ENCODE peak calls at places on chromosomes 7 and 10, in nine cellular contexts. One of them, this sample, is unnamed.
A peak's percentile ranks its signal among the peaks of the same experiment; 100 is the strongest.

GRCh38 chr7:114086906-114087651 is 168.3 kb upstream of the PPP1R3A start:
- DNase-seq in epithelial cell of proximal tubule: peak; percentile 26
- DNase-seq in heart left ventricle: peak; percentile 24
- DNase-seq in IMR-90: peak; percentile 19
- DNase-seq in DND-41: no peak
- DNase-seq in fibroblast of mammary gland: peak; percentile 38
- DNase-seq in HCT116: no peak
- DNase-seq in GM23338: peak; percentile 52
- DNase-seq in WERI-Rb-1: peak; percentile 21
- DNase-seq in this sample: peak; percentile 27

GRCh38 chr10:125161570-125162139 is 1.3 kb upstream of the CTBP2 start:
- DNase-seq in heart left ventricle: peak; percentile 39
- DNase-seq in GM23338: no peak
- DNase-seq in HCT116: no peak
- DNase-seq in epithelial cell of proximal tubule: no peak
- DNase-seq in WERI-Rb-1: no peak
- DNase-seq in DND-41: no peak
- DNase-seq in fibroblast of mammary gland: peak; percentile 59
- DNase-seq in IMR-90: peak; percentile 61
- DNase-seq in this sample: peak; percentile 63

GRCh38 chr7:24981544-24981951 is 1.6 kb upstream of the OSBPL3 start:
- DNase-seq in fibroblast of mammary gland: peak; percentile 69
- DNase-seq in HCT116: no peak
- DNase-seq in DND-41: peak; percentile 45
- DNase-seq in WERI-Rb-1: peak; percentile 81
- DNase-seq in IMR-90: peak; percentile 67
- DNase-seq in epithelial cell of proximal tubule: no peak
- DNase-seq in GM23338: peak; percentile 50
- DNase-seq in heart left ventricle: peak; percentile 72
- DNase-seq in this sample: peak; percentile 78

GRCh38 chr7:27251513-27252306 is 9.1 kb downstream of the EVX1 start:
- DNase-seq in epithelial cell of proximal tubule: no peak
- DNase-seq in IMR-90: no peak
- DNase-seq in heart left ventricle: no peak
- DNase-seq in HCT116: no peak
- DNase-seq in DND-41: no peak
- DNase-seq in GM23338: peak; percentile 56
- DNase-seq in fibroblast of mammary gland: no peak
- DNase-seq in WERI-Rb-1: no peak
- DNase-seq in this sample: no peak

GRCh38 chr7:43954524-43955228 is 28.4 kb downstream of the UBE2D4 start:
- DNase-seq in DND-41: peak; percentile 38
- DNase-seq in fibroblast of mammary gland: peak; percentile 71
- DNase-seq in heart left ventricle: no peak
- DNase-seq in HCT116: peak; percentile 34
- DNase-seq in GM23338: peak; percentile 79
- DNase-seq in IMR-90: peak; percentile 75
- DNase-seq in epithelial cell of proximal tubule: peak; percentile 12
- DNase-seq in WERI-Rb-1: peak; percentile 75
- DNase-seq in this sample: peak; percentile 62

GRCh38 chr10:16520900-16521299 is 779 bp downstream of the C1QL3 start:
- DNase-seq in WERI-Rb-1: peak; percentile 26
- DNase-seq in IMR-90: peak; percentile 12
- DNase-seq in GM23338: peak; percentile 65
- DNase-seq in DND-41: no peak
- DNase-seq in epithelial cell of proximal tubule: no peak
- DNase-seq in heart left ventricle: peak; percentile 31
- DNase-seq in HCT116: no peak
- DNase-seq in fibroblast of mammary gland: peak; percentile 31
- DNase-seq in this sample: peak; percentile 19

GRCh38 chr7:46583606-46584005 is 662.5 kb upstream of the IGFBP3 start:
- DNase-seq in GM23338: no peak
- DNase-seq in WERI-Rb-1: no peak
- DNase-seq in IMR-90: no peak
- DNase-seq in HCT116: no peak
- DNase-seq in DND-41: no peak
- DNase-seq in epithelial cell of proximal tubule: no peak
- DNase-seq in heart left ventricle: no peak
- DNase-seq in fibroblast of mammary gland: peak; percentile 81
- DNase-seq in this sample: peak; percentile 70

GRCh38 chr10:31004611-31005193 is 27.0 kb downstream of the ZNF438 start:
- DNase-seq in fibroblast of mammary gland: peak; percentile 88
- DNase-seq in HCT116: no peak
- DNase-seq in IMR-90: peak; percentile 90
- DNase-seq in WERI-Rb-1: no peak
- DNase-seq in epithelial cell of proximal tubule: no peak
- DNase-seq in heart left ventricle: no peak
- DNase-seq in DND-41: no peak
- DNase-seq in GM23338: no peak
- DNase-seq in this sample: peak; percentile 74

GRCh38 chr10:73218466-73219191 is 28.4 kb downstream of the DNAJC9 start:
- DNase-seq in DND-41: no peak
- DNase-seq in GM23338: peak; percentile 52
- DNase-seq in fibroblast of mammary gland: peak; percentile 39
- DNase-seq in IMR-90: peak; percentile 28
- DNase-seq in epithelial cell of proximal tubule: no peak
- DNase-seq in heart left ventricle: no peak
- DNase-seq in WERI-Rb-1: no peak
- DNase-seq in HCT116: peak; percentile 19
- DNase-seq in this sample: peak; percentile 39

GRCh38 chr10:132994371-132994796 is 52.0 kb upstream of the CFAP46 start:
- DNase-seq in fibroblast of mammary gland: no peak
- DNase-seq in WERI-Rb-1: no peak
- DNase-seq in epithelial cell of proximal tubule: no peak
- DNase-seq in DND-41: no peak
- DNase-seq in IMR-90: peak; percentile 8
- DNase-seq in heart left ventricle: no peak
- DNase-seq in GM23338: no peak
- DNase-seq in HCT116: no peak
- DNase-seq in this sample: no peak

GRCh38 chr7:125563964-125564529 is 634.4 kb upstream of the POT1 start:
- DNase-seq in heart left ventricle: no peak
- DNase-seq in HCT116: no peak
- DNase-seq in epithelial cell of proximal tubule: no peak
- DNase-seq in fibroblast of mammary gland: no peak
- DNase-seq in GM23338: peak; percentile 30
- DNase-seq in DND-41: no peak
- DNase-seq in WERI-Rb-1: no peak
- DNase-seq in IMR-90: no peak
- DNase-seq in this sample: no peak

GRCh38 chr7:50588937-50589336 is 23.7 kb upstream of the DDC start:
- DNase-seq in epithelial cell of proximal tubule: no peak
- DNase-seq in DND-41: no peak
- DNase-seq in HCT116: no peak
- DNase-seq in WERI-Rb-1: no peak
- DNase-seq in heart left ventricle: no peak
- DNase-seq in IMR-90: no peak
- DNase-seq in GM23338: peak; percentile 75
- DNase-seq in fibroblast of mammary gland: no peak
- DNase-seq in this sample: no peak
- TF ChIP-seq CTCF in epithelial cell of proximal tubule: peak; percentile 22
- TF ChIP-seq CTCF in DND-41: peak; percentile 31
- TF ChIP-seq CTCF in HCT116: peak; percentile 54
- TF ChIP-seq CTCF in WERI-Rb-1: peak; percentile 41
- TF ChIP-seq CTCF in heart left ventricle: no peak
- TF ChIP-seq CTCF in IMR-90: no peak
- TF ChIP-seq CTCF in GM23338: peak; percentile 56
- TF ChIP-seq CTCF in fibroblast of mammary gland: peak; percentile 23
- TF ChIP-seq CTCF in this sample: peak; percentile 18

GRCh38 chr7:86116-86515 is 106.3 kb upstream of the FAM20C start:
- DNase-seq in GM23338: no peak
- DNase-seq in heart left ventricle: no peak
- DNase-seq in IMR-90: no peak
- DNase-seq in fibroblast of mammary gland: no peak
- DNase-seq in WERI-Rb-1: no peak
- DNase-seq in DND-41: no peak
- DNase-seq in epithelial cell of proximal tubule: no peak
- DNase-seq in HCT116: no peak
- DNase-seq in this sample: no peak
- H3K4me3 ChIP-seq in GM23338: no peak overlapping the region
- H3K4me3 ChIP-seq in heart left ventricle: no peak overlapping the region
- H3K4me3 ChIP-seq in IMR-90: no peak overlapping the region
- H3K4me3 ChIP-seq in fibroblast of mammary gland: no peak overlapping the region
- H3K4me3 ChIP-seq in WERI-Rb-1: no peak overlapping the region
- H3K4me3 ChIP-seq in DND-41: no peak overlapping the region
- H3K4me3 ChIP-seq in epithelial cell of proximal tubule: no peak overlapping the region
- H3K4me3 ChIP-seq in HCT116: no peak overlapping the region
- H3K4me3 ChIP-seq in this sample: no peak overlapping the region

GRCh38 chr7:33674804-33675411 is 230.4 kb upstream of the BMPER start:
- DNase-seq in epithelial cell of proximal tubule: no peak
- DNase-seq in WERI-Rb-1: no peak
- DNase-seq in HCT116: no peak
- DNase-seq in IMR-90: no peak
- DNase-seq in GM23338: peak; percentile 50
- DNase-seq in fibroblast of mammary gland: no peak
- DNase-seq in heart left ventricle: no peak
- DNase-seq in DND-41: no peak
- DNase-seq in this sample: no peak

GRCh38 chr7:33671521-33672262 is 233.6 kb upstream of the BMPER start:
- DNase-seq in DND-41: no peak
- DNase-seq in WERI-Rb-1: no peak
- DNase-seq in fibroblast of mammary gland: no peak
- DNase-seq in epithelial cell of proximal tubule: peak; percentile 4
- DNase-seq in IMR-90: no peak
- DNase-seq in GM23338: no peak
- DNase-seq in HCT116: no peak
- DNase-seq in heart left ventricle: no peak
- DNase-seq in this sample: peak; percentile 8

GRCh38 chr7:33677556-33677955 is 227.8 kb upstream of the BMPER start:
- DNase-seq in WERI-Rb-1: no peak
- DNase-seq in DND-41: no peak
- DNase-seq in epithelial cell of proximal tubule: no peak
- DNase-seq in fibroblast of mammary gland: peak; percentile 82
- DNase-seq in HCT116: no peak
- DNase-seq in IMR-90: peak; percentile 20
- DNase-seq in GM23338: no peak
- DNase-seq in heart left ventricle: no peak
- DNase-seq in this sample: peak; percentile 71

GRCh38 chr7:33669251-33669670 is 236.1 kb upstream of the BMPER start:
- DNase-seq in IMR-90: no peak
- DNase-seq in DND-41: no peak
- DNase-seq in GM23338: peak; percentile 51
- DNase-seq in WERI-Rb-1: no peak
- DNase-seq in epithelial cell of proximal tubule: no peak
- DNase-seq in heart left ventricle: no peak
- DNase-seq in HCT116: no peak
- DNase-seq in fibroblast of mammary gland: no peak
- DNase-seq in this sample: peak; percentile 67

DNA sequence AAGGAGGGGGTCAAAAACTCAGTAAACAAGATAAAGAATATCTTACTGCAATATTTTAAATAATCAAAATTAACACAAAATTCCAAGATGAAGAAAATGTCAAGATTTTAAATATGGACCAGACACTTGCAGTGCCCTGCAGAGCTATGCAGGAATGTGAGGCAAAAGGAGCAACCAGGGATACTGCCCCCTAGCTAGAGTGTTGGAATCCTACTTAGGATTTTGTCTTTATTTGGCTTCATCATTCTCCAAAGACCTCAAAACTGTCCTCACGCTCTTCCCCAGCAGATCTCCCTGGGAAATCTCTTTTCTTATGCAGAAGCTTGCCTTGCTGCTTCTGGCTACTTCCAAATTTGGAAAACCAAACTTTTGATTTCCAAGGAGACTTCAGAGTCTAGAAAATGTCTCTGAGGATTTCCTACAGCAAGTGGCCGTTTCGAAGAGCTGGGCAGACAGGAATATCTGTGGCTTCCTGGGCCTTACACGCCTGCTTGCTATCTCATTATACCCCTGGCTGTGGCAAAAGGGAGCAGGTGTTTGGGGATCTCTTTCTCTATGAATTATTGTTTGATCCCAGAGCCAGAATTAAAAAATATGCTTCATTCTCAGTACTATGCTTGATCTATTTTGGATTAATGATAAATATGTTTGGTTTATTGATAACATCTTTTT is 232.2 kb upstream of the BMPER start:
- DNase-seq in epithelial cell of proximal tubule: no peak
- DNase-seq in heart left ventricle: no peak
- DNase-seq in IMR-90: no peak
- DNase-seq in WERI-Rb-1: no peak
- DNase-seq in fibroblast of mammary gland: no peak
- DNase-seq in DND-41: no peak
- DNase-seq in GM23338: peak; percentile 80
- DNase-seq in HCT116: no peak
- DNase-seq in this sample: no peak
- TF ChIP-seq CTCF in epithelial cell of proximal tubule: peak; percentile 25
- TF ChIP-seq CTCF in heart left ventricle: no peak
- TF ChIP-seq CTCF in IMR-90: no peak
- TF ChIP-seq CTCF in WERI-Rb-1: no peak
- TF ChIP-seq CTCF in fibroblast of mammary gland: no peak
- TF ChIP-seq CTCF in DND-41: no peak
- TF ChIP-seq CTCF in GM23338: peak; percentile 69
- TF ChIP-seq CTCF in HCT116: peak; percentile 30
- TF ChIP-seq CTCF in this sample: peak; percentile 5

GRCh38 chr7:138551102-138551501 is 91.0 kb downstream of the TRIM24 start:
- DNase-seq in IMR-90: no peak
- DNase-seq in fibroblast of mammary gland: no peak
- DNase-seq in epithelial cell of proximal tubule: no peak
- DNase-seq in WERI-Rb-1: no peak
- DNase-seq in GM23338: no peak
- DNase-seq in heart left ventricle: no peak
- DNase-seq in HCT116: no peak
- DNase-seq in DND-41: no peak
- DNase-seq in this sample: no peak

GRCh38 chr7:138555684-138556083 is 95.6 kb downstream of the TRIM24 start:
- DNase-seq in DND-41: no peak
- DNase-seq in heart left ventricle: no peak
- DNase-seq in WERI-Rb-1: no peak
- DNase-seq in epithelial cell of proximal tubule: no peak
- DNase-seq in GM23338: no peak
- DNase-seq in HCT116: no peak
- DNase-seq in fibroblast of mammary gland: no peak
- DNase-seq in IMR-90: no peak
- DNase-seq in this sample: no peak

GRCh38 chr7:138554674-138555073 is 94.6 kb downstream of the TRIM24 start:
- DNase-seq in heart left ventricle: no peak
- DNase-seq in HCT116: no peak
- DNase-seq in WERI-Rb-1: no peak
- DNase-seq in IMR-90: no peak
- DNase-seq in GM23338: no peak
- DNase-seq in epithelial cell of proximal tubule: no peak
- DNase-seq in DND-41: no peak
- DNase-seq in fibroblast of mammary gland: no peak
- DNase-seq in this sample: no peak

GRCh38 chr7:138556771-138557484 is 96.9 kb downstream of the TRIM24 start:
- DNase-seq in heart left ventricle: no peak
- DNase-seq in fibroblast of mammary gland: no peak
- DNase-seq in DND-41: no peak
- DNase-seq in HCT116: no peak
- DNase-seq in WERI-Rb-1: no peak
- DNase-seq in IMR-90: no peak
- DNase-seq in epithelial cell of proximal tubule: no peak
- DNase-seq in GM23338: peak; percentile 23
- DNase-seq in this sample: no peak

DNA sequence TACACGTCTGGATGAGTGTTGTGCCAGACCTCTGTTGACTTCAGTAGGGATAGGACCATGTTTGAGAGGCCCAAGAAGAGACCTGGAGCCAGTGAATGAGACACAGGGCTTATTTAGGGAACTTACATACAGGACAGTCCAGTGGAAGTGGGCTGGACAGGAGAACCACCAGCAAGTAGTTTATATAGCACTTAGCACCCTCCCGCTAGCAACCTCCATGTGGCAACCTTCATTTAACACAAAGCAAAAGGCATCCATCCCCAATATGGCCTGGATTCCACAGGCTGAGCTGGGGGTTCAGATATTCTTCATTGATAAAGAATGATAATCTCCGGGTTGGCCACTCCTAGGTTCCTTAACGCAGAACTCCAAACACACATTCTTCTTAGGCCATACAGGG is 93.7 kb downstream of the TRIM24 start:
- DNase-seq in HCT116: no peak
- DNase-seq in fibroblast of mammary gland: no peak
- DNase-seq in DND-41: no peak
- DNase-seq in GM23338: no peak
- DNase-seq in epithelial cell of proximal tubule: no peak
- DNase-seq in WERI-Rb-1: no peak
- DNase-seq in heart left ventricle: no peak
- DNase-seq in IMR-90: no peak
- DNase-seq in this sample: no peak
- H3K4me3 ChIP-seq in HCT116: no peak overlapping the region
- H3K4me3 ChIP-seq in fibroblast of mammary gland: no peak overlapping the region
- H3K4me3 ChIP-seq in DND-41: no peak overlapping the region
- H3K4me3 ChIP-seq in GM23338: no peak overlapping the region
- H3K4me3 ChIP-seq in epithelial cell of proximal tubule: no peak overlapping the region
- H3K4me3 ChIP-seq in WERI-Rb-1: no peak overlapping the region
- H3K4me3 ChIP-seq in heart left ventricle: no peak overlapping the region
- H3K4me3 ChIP-seq in IMR-90: no peak overlapping the region
- H3K4me3 ChIP-seq in this sample: no peak overlapping the region